ENCODE peak calls at places on chromosomes 1 and 21, in ten cellular contexts. M is heart left ventricle, L is left ventricle myocardium inferior, D is right lobe of liver, H is IMR-90, N is esophagus muscularis mucosa, T is mucosa of descending colon, C is cardiac muscle cell, F is left lung, E is ovary. R is an unnamed sample. For H3K36me3 and H3K4me1, the result is how much of the 10 kb centered on the place peaks cover.

GRCh38 chr1:27403065-27403726 is 10.8 kb downstream of the GPR3 start:
- DNase-seq in M (peak), L (peak), D (peak), H (peak), N (peak), T (peak), C (peak), F (no peak), E (peak), R (peak)

GRCh38 chr21:41170442-41170841 is 2.5 kb downstream of the BACE2 start:
- DNase-seq in M (peak), L (peak), D (peak), H (peak), N (no peak), T (peak), C (peak), F (no peak), E (no peak), R (peak)

GRCh38 chr1:154867841-154868610 is 2.1 kb downstream of the KCNN3 start:
- DNase-seq in M (no peak), L (no peak), D (no peak), H (no peak), N (no peak), T (no peak), C (no peak), F (no peak), E (no peak), R (no peak)

GRCh38 chr1:90850925-90851710 is 134.0 kb upstream of the BARHL2 start:
- DNase-seq in M (peak), L (peak), D (peak), H (peak), N (no peak), T (peak), C (peak), F (peak), E (peak), R (peak)

GRCh38 chr1:62515055-62515454 is 78.2 kb downstream of the USP1 start:
- DNase-seq in M (no peak), L (no peak), D (no peak), H (peak), N (no peak), T (no peak), C (no peak), F (no peak), E (no peak), R (no peak)

GRCh38 chr1:8059161-8059622 is 33.1 kb upstream of the ERRFI1 start:
- DNase-seq in M (no peak), L (no peak), D (no peak), H (peak), N (no peak), T (no peak), C (no peak), F (no peak), E (no peak), R (no peak)

GRCh38 chr21:42653492-42654061 is at the start of gene PDE9A:
- DNase-seq in M (peak), L (no peak), D (peak), H (no peak), N (no peak), T (peak), C (peak), F (no peak), E (peak), R (peak)

GRCh38 chr1:204091787-204092312 is 18.9 kb downstream of the SOX13 start:
- DNase-seq in M (no peak), L (no peak), D (no peak), H (no peak), N (no peak), T (no peak), C (no peak), F (no peak), E (no peak), R (no peak)

GRCh38 chr1:117067528-117068370 is 7.6 kb downstream of the TTF2 start:
- DNase-seq in M (peak), L (peak), D (peak), H (peak), N (no peak), T (peak), C (peak), F (peak), E (peak), R (peak)

GRCh38 chr1:33377750-33378149 is 53.1 kb downstream of the PHC2 start:
- DNase-seq in M (no peak), L (no peak), D (no peak), H (peak), N (no peak), T (no peak), C (no peak), F (no peak), E (no peak), R (no peak)

GRCh38 chr1:179166663-179167417 is 62.6 kb downstream of the ABL2 start:
- DNase-seq in M (no peak), L (no peak), D (no peak), H (peak), N (no peak), T (no peak), C (no peak), F (no peak), E (no peak), R (no peak)

GRCh38 chr21:14488805-14489204 is 57.3 kb downstream of the SAMSN1 start:
- DNase-seq in M (no peak), L (no peak), D (no peak), H (no peak), N (no peak), T (no peak), C (no peak), F (no peak), E (no peak), R (no peak)

GRCh38 chr1:99685516-99686180 is 39.7 kb downstream of the PALMD start:
- DNase-seq in M (peak), L (peak), D (peak), H (peak), N (peak), T (peak), C (peak), F (peak), E (peak), R (peak)

DNA sequence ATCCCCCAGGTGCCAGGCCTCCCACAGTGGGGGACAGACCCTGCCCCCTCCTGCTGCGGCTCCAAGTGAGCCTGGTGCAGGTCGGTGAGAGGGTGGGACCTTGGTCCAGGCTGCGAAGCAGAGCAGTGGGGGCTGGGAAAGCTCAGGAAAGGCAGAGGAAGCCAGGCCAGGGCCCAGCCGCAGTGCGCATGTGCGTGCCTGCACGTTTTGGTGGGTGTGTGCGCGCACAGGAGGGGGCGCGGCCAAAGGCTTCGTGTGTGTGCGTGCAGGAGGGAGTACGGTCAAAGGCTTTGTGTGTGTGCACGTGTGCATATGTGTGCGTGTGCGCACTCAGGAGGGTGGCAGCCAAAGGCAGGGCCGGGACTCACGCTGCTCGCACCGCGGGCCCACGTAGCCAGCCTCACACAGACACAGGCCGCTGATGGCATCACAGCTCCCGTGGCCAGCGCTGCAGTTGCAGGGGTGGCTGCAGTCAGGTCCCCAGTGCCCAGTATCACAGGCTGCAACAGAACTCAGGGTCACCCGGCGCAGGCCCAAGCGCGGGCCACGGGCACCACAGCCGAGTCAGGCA is 45.9 kb downstream of the ARHGEF16 start:
- DNase-seq in M (no peak), L (no peak), D (no peak), H (no peak), N (no peak), T (no peak), C (no peak), F (no peak), E (no peak), R (no peak)
- H3K36me3 ChIP-seq in M (under half), L (under half), D (under half), H (under half), N (under half), T (under half), C (under half), F (under half), E (under half), R (under half)

DNA sequence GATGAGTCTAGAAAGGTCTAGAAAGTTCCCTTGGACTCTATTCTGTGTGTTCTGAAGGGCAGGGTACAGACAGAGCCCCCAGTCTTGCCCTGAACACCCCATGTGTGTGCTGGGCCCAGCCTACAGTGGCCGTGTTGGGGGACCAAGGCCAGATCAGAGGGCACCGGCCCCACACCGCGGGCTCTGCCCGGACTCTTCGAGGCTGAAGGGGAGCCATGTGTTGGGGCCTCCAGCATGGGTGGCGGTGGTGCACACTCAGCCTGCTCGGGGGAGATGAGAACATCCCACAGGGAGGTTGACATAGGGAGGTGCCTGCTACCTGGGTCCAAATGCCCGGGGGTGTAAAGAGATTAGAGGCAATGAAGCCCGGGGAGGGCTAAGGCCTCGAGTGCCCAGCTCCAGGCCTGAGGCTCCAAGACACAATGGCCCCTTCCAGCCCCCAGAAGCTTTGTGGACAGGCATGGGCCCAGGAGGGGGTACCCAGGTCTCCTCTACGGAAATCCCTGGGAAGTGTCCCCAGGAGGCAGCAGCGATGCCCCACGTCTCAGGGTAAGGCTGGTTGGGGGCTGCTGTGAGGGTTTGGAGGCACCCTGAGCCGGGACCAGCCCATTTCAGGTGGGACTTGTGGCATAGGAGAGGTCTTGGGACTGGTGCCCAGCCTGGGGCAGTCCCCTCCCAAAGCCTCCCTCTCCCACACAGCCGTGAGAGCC is 12.1 kb downstream of the ARHGEF16 start:
- DNase-seq in M (no peak), L (no peak), D (no peak), H (no peak), N (no peak), T (no peak), C (no peak), F (no peak), E (no peak), R (no peak)
- TF ChIP-seq CTCF in M (no peak), L (no peak), D (no peak), H (no peak), N (no peak), T (no peak), C (no peak), F (no peak), E (no peak), R (no peak)

GRCh38 chr1:74610961-74611360 is 62.6 kb downstream of the ERICH3 start:
- DNase-seq in M (no peak), L (no peak), D (no peak), H (no peak), N (no peak), T (no peak), C (no peak), F (no peak), E (no peak), R (no peak)
- H3K4me1 ChIP-seq in M (under half), L (under half), D (under half), H (under half), N (under half), T (under half), C (under half), F (under half), E (under half), R (under half)

DNA sequence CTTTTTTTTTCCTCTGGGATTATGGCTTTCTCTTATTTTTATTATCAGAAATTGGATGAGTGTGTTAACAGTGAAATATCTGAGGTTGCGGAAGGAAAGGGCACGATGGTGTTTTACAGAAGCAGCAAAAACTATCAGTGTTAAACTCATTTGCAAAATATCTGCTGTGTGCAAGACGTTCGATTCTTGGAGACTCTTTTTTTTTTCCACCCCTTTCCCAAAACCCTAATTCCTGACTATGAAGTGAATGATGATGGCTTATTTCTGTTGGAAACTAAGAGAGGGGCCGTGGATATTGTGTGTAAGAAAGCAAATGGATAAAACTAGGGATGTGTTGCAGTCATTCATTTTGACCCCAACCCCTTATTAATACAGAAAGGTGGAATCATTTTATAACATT is 677 bp downstream of the NCAM2 start:
- DNase-seq in M (no peak), L (no peak), D (no peak), H (no peak), N (no peak), T (no peak), C (no peak), F (no peak), E (no peak), R (no peak)
- H3K36me3 ChIP-seq in M (under half), L (under half), D (under half), H (under half), N (under half), T (under half), C (under half), F (under half), E (under half), R (under half)

DNA sequence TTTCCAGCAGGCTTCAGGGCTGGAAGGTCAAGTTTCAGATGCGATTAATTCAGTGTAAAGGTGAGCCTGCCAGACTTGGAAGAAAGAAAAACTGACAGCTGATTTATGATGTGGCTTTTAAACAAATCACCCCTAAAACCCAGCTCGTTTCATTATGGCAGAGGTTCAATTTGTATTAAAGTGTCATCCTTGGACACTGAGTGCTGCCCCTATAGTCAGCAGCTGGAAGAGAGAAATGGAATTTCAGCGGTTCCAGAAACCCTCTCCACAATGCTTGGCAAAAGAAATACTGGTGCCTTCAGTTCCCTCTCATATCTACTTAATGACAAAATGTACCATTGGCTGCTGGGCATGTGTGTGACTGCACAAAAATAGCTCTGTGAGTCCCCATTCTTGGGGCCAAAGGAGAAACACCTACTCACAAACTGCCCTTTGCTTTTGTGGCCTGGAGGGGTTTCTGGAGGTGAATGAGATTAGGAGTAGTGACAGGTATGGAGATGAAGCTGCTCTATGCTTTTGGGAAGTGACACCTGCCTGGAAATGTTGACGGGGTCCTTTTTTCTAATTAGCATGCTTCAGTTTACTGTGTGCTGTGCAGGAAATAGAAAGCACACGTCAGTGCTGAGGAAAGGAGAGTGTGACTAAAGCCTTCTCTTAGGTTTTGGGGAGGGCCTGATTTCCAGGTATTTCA is 95.1 kb upstream of the TSPAN2 start:
- DNase-seq in M (no peak), L (no peak), D (no peak), H (no peak), N (no peak), T (no peak), C (peak), F (no peak), E (no peak), R (no peak)
- TF ChIP-seq CTCF in M (no peak), L (peak), D (no peak), H (no peak), N (no peak), T (no peak), C (no peak), F (no peak), E (no peak), R (no peak)

R was measured in uterus.